ENCODE peak calls at places on chromosomes 5 and 9, in nine cellular contexts. E is heart right ventricle, P is sigmoid colon, C is IMR-90, A is fibroblast of lung, Y is fibroblast of pulmonary artery, Q is epithelial cell of proximal tubule, N is cardiac fibroblast, H is PC-3. J is an unnamed sample.

GRCh38 chr9:96604005-96604320 is 15.7 kb downstream of the CDC14B start:
- DNase-seq in E (no peak), P (peak; percentile 75), C (no peak), A (peak; percentile 63), Y (no peak), Q (no peak), N (peak; percentile 51), H (no peak), J (no peak)

GRCh38 chr5:151917931-151918330 is 6.7 kb downstream of the GLRA1 start:
- DNase-seq in E (no peak), P (no peak), C (no peak), A (no peak), Y (no peak), Q (no peak), N (no peak), H (no peak), J (peak; percentile 9)

GRCh38 chr5:96816991-96817390 is 9.2 kb upstream of the ERAP1 start:
- DNase-seq in E (no peak), P (no peak), C (no peak), A (no peak), Y (no peak), Q (no peak), N (no peak), H (no peak), J (no peak)

GRCh38 chr9:124695280-124695890 is 75.7 kb downstream of the NR6A1 start:
- DNase-seq in E (no peak), P (no peak), C (peak; percentile 37), A (peak; percentile 85), Y (no peak), Q (no peak), N (no peak), H (no peak), J (no peak)

GRCh38 chr9:113695901-113696300 is 180.2 kb upstream of the ZNF618 start:
- DNase-seq in E (no peak), P (no peak), C (no peak), A (no peak), Y (no peak), Q (no peak), N (no peak), H (peak; percentile 87), J (no peak)

GRCh38 chr5:153745778-153746420 is 255.4 kb downstream of the GRIA1 start:
- DNase-seq in E (no peak), P (no peak), C (no peak), A (no peak), Y (no peak), Q (no peak), N (no peak), H (no peak), J (no peak)

GRCh38 chr5:55821731-55822512 is 29.2 kb upstream of the IL31RA start:
- DNase-seq in E (no peak), P (no peak), C (no peak), A (peak; percentile 33), Y (peak; percentile 3), Q (no peak), N (peak; percentile 10), H (no peak), J (peak; percentile 8)

GRCh38 chr5:138661342-138661975 is 86.3 kb upstream of the HSPA9 start:
- DNase-seq in E (no peak), P (peak; percentile 54), C (no peak), A (no peak), Y (no peak), Q (no peak), N (no peak), H (no peak), J (no peak)

GRCh38 chr9:36959681-36960574 is 74.1 kb downstream of the PAX5 start:
- DNase-seq in E (no peak), P (no peak), C (no peak), A (no peak), Y (no peak), Q (no peak), N (no peak), H (no peak), J (no peak)

GRCh38 chr5:114249838-114250237 is 112.0 kb upstream of the KCNN2 start:
- DNase-seq in E (no peak), P (no peak), C (peak; percentile 94), A (peak; percentile 69), Y (peak; percentile 4), Q (no peak), N (no peak), H (no peak), J (no peak)

GRCh38 chr5:138352071-138352721 is at the start of gene KDM3B:
- DNase-seq in E (peak; percentile 76), P (peak; percentile 89), C (peak; percentile 80), A (peak; percentile 72), Y (peak; percentile 86), Q (no peak), N (peak; percentile 88), H (peak; percentile 87), J (peak; percentile 97)

GRCh38 chr9:106875548-106875947 is 12.6 kb downstream of the ZNF462 start:
- DNase-seq in E (peak; percentile 34), P (no peak), C (no peak), A (no peak), Y (peak; percentile 35), Q (no peak), N (no peak), H (peak; percentile 38), J (no peak)

DNA sequence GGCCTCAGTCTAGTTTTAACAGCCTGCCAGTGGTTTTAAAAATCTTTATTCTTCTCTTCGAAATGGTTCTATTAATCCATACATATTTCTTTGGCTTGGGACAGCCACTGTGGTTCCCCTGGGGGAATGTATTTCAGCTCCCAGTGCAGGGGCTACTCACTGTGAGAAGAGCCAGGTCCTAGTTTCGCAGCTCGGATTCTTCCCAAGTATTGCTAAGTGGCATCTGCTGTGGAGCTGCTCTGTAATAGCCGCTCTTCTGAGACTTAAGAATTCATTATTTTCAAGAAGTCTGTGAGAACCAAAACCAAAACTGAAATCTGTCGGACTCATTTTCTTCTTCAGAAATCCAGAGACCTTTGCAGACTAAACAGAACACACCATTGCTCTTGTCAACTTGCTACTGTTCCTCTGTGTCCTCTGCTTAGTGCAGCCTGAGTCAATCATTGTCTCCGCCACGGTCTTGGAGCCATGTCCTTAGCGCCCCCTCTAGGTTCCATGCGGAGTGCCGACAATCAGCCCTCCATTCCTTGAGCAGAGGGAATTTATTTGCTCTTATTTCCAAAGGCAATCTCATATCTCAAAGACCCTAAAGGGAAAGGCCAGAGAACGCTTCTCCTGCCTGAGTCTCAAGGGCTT is 478.2 kb downstream of the SPATA31D1 start:
- DNase-seq in E (peak; percentile 15), P (no peak), C (peak; percentile 4), A (no peak), Y (peak; percentile 18), Q (no peak), N (peak; percentile 7), H (peak; percentile 29), J (peak; percentile 25)
- TF ChIP-seq CTCF in E (peak; percentile 34), P (no peak), C (peak; percentile 18), A (peak; percentile 53), Y (peak; percentile 32), Q (peak; percentile 45), N (peak; percentile 78), H (peak; percentile 48), J (peak; percentile 51)

DNA sequence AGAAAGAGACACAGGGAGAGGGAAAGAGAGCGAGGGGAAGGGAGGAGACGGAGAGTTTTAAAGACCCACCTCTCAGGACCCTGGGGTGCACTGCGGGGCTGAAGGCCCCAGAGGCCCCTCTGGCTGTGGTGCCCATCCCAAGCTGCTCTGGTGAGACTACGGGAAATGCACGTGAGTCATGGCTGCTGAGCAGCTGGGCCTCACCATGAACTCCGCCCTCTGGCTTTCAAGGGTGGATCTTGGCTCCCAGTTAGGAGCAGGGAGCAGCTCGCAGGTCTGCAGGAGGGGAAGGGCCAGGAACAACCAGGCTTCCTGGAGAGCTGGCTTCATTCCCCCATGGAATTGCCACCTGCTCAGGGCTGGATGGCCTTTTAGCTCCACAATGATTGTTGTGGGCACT is 7.8 kb downstream of the SLC6A3 start:
- DNase-seq in E (no peak), P (no peak), C (peak; percentile 26), A (no peak), Y (peak; percentile 48), Q (no peak), N (peak; percentile 57), H (peak; percentile 35), J (no peak)
- TF ChIP-seq CTCF in E (no peak), P (no peak), C (no peak), A (no peak), Y (peak; percentile 10), Q (no peak), N (peak; percentile 8), H (no peak), J (no peak)

GRCh38 chr9:34426340-34427074 is 31.9 kb downstream of the FAM219A start:
- DNase-seq in E (no peak), P (no peak), C (no peak), A (no peak), Y (no peak), Q (no peak), N (no peak), H (no peak), J (no peak)
- TF ChIP-seq CTCF in E (no peak), P (no peak), C (no peak), A (no peak), Y (no peak), Q (no peak), N (no peak), H (no peak), J (no peak)

GRCh38 chr5:180598316-180598701 is 7.0 kb upstream of the SCGB3A1 start:
- DNase-seq in E (no peak), P (no peak), C (no peak), A (no peak), Y (no peak), Q (no peak), N (no peak), H (no peak), J (no peak)
- TF ChIP-seq CTCF in E (no peak), P (no peak), C (no peak), A (no peak), Y (no peak), Q (no peak), N (no peak), H (no peak), J (no peak)

DNA sequence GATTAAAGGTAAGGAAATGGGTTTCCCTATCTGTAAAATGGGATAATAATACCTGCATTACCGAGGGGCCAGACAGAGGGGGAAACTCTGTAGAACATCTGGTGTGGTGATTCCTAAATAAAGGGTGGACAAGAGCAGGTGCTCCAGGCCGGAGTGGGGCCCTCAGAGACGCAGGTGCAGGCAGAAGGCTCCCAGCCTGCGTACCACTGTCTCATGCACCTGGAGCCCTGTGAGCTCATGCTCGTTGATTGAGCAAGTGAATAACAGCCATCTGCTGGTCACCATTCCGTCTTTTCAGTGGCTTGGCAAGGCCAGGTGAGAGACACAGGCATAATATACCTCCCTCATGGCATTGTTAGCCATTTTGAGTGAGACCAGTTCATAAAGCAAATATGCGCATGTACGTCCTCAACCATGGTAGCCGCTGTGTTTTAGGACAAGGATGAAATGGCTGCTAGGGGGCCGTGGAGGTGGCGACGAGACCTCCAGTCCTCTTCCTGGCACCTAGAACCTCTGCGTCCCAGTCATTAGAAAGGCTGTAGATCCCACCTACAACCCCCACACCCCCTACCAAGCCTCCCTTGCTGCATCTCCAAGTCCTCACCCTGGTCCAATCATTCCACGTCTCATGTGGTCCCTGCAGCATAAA is 198.0 kb upstream of the MVB12B start:
- DNase-seq in E (no peak), P (no peak), C (no peak), A (no peak), Y (no peak), Q (no peak), N (no peak), H (no peak), J (no peak)
- TF ChIP-seq CTCF in E (no peak), P (no peak), C (no peak), A (no peak), Y (no peak), Q (no peak), N (no peak), H (no peak), J (no peak)

J was measured in neural crest cell.